ENCODE peak calls at places on chromosomes 11 and 22, in nine cellular contexts. C is CD4-positive, alpha-beta memory T cell; G is adipocyte; Q is cardiac muscle cell; R is CD8-positive, alpha-beta T cell; B is suprapubic skin; V is right lobe of liver; W is small intestine; L is adrenal gland. H is an unnamed sample.

GRCh38 chr22:35135165-35135564 is 69.2 kb downstream of the ISX start:
- DNase-seq in C (no peak), G (no peak), Q (peak; percentile 30), R (no peak), B (no peak), V (no peak), W (peak; percentile 41), L (no peak), H (no peak)

GRCh38 chr11:120064341-120064740 is 73.6 kb downstream of the TRIM29 start:
- DNase-seq in C (no peak), G (no peak), Q (no peak), R (no peak), B (peak; percentile 24), V (no peak), W (no peak), L (no peak), H (no peak)

GRCh38 chr11:42840176-42840829 is 471.5 kb upstream of the API5 start:
- DNase-seq in C (no peak), G (no peak), Q (no peak), R (no peak), B (no peak), V (no peak), W (no peak), L (no peak), H (no peak)

GRCh38 chr22:26168934-26169311 is 339 bp upstream of the SEZ6L start:
- DNase-seq in C (no peak), G (no peak), Q (no peak), R (no peak), B (no peak), V (no peak), W (no peak), L (no peak), H (no peak)

GRCh38 chr22:35457729-35458546 is 58.0 kb downstream of the MCM5 start:
- DNase-seq in C (no peak), G (no peak), Q (no peak), R (no peak), B (no peak), V (no peak), W (no peak), L (no peak), H (no peak)

GRCh38 chr11:26037716-26038115 is 294.2 kb upstream of the ANO3 start:
- DNase-seq in C (no peak), G (no peak), Q (no peak), R (no peak), B (no peak), V (no peak), W (no peak), L (no peak), H (no peak)

GRCh38 chr11:58958500-58958899 is 19.2 kb downstream of the GLYATL1 start:
- DNase-seq in C (peak; percentile 5), G (peak; percentile 21), Q (peak; percentile 36), R (no peak), B (no peak), V (peak; percentile 49), W (peak; percentile 50), L (peak; percentile 30), H (peak; percentile 10)

GRCh38 chr11:14875163-14875562 is 16.9 kb downstream of the CYP2R1 start:
- DNase-seq in C (no peak), G (no peak), Q (no peak), R (no peak), B (no peak), V (no peak), W (no peak), L (no peak), H (no peak)

GRCh38 chr11:209275-210121 is 2.0 kb downstream of the RIC8A start:
- DNase-seq in C (no peak), G (peak; percentile 12), Q (no peak), R (no peak), B (peak; percentile 66), V (no peak), W (no peak), L (no peak), H (peak; percentile 16)

GRCh38 chr22:25030636-25031035 is 78.1 kb downstream of the KIAA1671 start:
- DNase-seq in C (no peak), G (no peak), Q (no peak), R (no peak), B (no peak), V (peak; percentile 74), W (no peak), L (peak; percentile 76), H (no peak)

GRCh38 chr11:58121101-58121500 is 4.2 kb downstream of the OR9I1 start:
- DNase-seq in C (no peak), G (no peak), Q (no peak), R (no peak), B (no peak), V (no peak), W (no peak), L (no peak), H (no peak)

GRCh38 chr11:63991558-63991957 is 5.3 kb downstream of the OTUB1 start:
- DNase-seq in C (no peak), G (no peak), Q (no peak), R (no peak), B (no peak), V (no peak), W (no peak), L (no peak), H (no peak)

GRCh38 chr22:37053310-37054077 is 2.0 kb downstream of the KCTD17 start:
- DNase-seq in C (no peak), G (no peak), Q (peak; percentile 38), R (no peak), B (no peak), V (no peak), W (peak; percentile 40), L (no peak), H (no peak)

DNA sequence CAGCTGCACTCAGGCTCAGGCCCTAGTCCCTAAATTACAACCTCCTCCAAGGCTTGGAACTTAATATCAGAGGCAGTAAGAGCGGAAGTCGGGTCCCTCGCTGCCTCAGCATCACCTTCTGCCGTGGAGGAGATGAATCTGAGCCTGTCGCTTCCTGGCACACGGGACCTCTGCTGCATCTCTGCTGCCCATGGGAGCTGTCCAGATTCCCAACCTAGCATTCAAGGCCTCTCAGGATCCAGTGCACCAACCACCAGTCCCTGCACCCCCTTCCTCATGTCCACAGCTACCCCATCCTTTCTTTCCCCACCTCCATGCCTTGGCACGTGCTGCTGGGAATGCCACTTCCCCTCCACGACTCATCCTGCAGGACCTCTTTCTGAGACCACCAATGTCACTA is 2.5 kb upstream of the PTGDR2 start:
- DNase-seq in C (no peak), G (no peak), Q (no peak), R (no peak), B (no peak), V (no peak), W (no peak), L (no peak), H (no peak)
- H3K4me1 ChIP-seq in C (peaks cover 13% of the 10 kb centered on the region), G (no peaks in the 10 kb centered on the region), Q (no peaks in the 10 kb centered on the region), R (peaks cover 29% of the 10 kb centered on the region), B (no peaks in the 10 kb centered on the region), V (no peaks in the 10 kb centered on the region), W (peaks cover 4% of the 10 kb centered on the region), L (no peaks in the 10 kb centered on the region), H (no peaks in the 10 kb centered on the region)

GRCh38 chr11:10324474-10324873 is 19.6 kb downstream of the ADM start:
- DNase-seq in C (no peak), G (peak; percentile 86), Q (no peak), R (no peak), B (no peak), V (no peak), W (no peak), L (no peak), H (no peak)
- H3K4me1 ChIP-seq in C (peaks cover 5% of the 10 kb centered on the region), G (peaks cover 94% of the 10 kb centered on the region), Q (peaks cover 7% of the 10 kb centered on the region), R (no peaks in the 10 kb centered on the region), B (peaks cover 56% of the 10 kb centered on the region), V (no peaks in the 10 kb centered on the region), W (peaks cover 17% of the 10 kb centered on the region), L (peaks cover 41% of the 10 kb centered on the region), H (peaks cover 20% of the 10 kb centered on the region)

DNA sequence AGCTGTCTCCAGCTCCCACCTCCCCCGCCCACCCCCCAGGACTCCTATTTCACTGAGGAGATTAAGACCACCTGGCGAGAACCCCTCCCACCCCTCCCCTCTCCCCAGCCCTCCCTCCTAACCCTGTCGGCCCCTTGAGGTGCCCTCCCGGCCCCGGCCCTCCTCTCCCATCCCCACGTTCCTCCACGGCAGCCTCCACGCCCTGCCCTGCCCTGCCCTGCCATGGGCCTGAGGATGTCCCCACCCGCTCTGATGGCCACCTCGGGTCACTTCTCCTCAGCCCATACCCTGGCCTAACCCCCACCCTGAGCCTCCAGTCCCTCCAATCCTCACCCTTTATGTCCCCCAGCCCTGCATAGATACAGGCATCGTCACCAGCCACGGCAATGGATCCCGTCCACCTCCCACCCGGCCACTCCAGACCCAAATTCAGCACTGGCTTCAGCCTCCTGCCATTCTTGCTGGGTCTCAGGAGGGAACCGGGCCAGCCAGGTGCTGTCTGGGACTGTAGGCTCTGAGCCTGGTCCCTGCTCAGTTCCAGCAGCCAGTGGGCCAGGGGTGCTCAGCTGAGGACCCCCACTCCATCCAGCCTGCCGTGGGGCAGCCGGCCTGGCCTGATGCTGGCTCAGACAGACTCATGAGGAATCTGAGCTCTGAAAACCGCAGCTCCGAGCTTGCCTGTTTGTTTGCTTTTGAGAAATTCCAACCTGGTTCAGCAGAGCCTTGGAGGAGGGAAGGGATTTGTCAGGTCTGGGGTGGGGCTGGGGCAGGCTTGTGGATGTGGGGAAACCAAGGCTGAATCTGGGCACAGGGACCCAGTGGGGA is 9.7 kb upstream of the TBX1 start:
- DNase-seq in C (no peak), G (peak; percentile 62), Q (no peak), R (no peak), B (no peak), V (no peak), W (no peak), L (no peak), H (no peak)
- H3K4me1 ChIP-seq in C (peaks cover 3% of the 10 kb centered on the region), G (no peaks in the 10 kb centered on the region), Q (peaks cover 9% of the 10 kb centered on the region), R (peaks cover 7% of the 10 kb centered on the region), B (peaks cover 13% of the 10 kb centered on the region), V (no peaks in the 10 kb centered on the region), W (no peaks in the 10 kb centered on the region), L (no peaks in the 10 kb centered on the region), H (no peaks in the 10 kb centered on the region)

GRCh38 chr11:96260067-96260511 is 82.9 kb downstream of the MAML2 start:
- DNase-seq in C (no peak), G (no peak), Q (no peak), R (no peak), B (no peak), V (no peak), W (no peak), L (no peak), H (no peak)

GRCh38 chr11:96263361-96263763 is 79.6 kb downstream of the MAML2 start:
- DNase-seq in C (no peak), G (peak; percentile 93), Q (no peak), R (no peak), B (no peak), V (no peak), W (no peak), L (no peak), H (no peak)

GRCh38 chr11:96257972-96258951 is 84.7 kb downstream of the MAML2 start:
- DNase-seq in C (peak; percentile 69), G (no peak), Q (no peak), R (peak; percentile 17), B (no peak), V (no peak), W (peak; percentile 31), L (no peak), H (no peak)

GRCh38 chr11:96259053-96259837 is 83.8 kb downstream of the MAML2 start:
- DNase-seq in C (no peak), G (peak; percentile 66), Q (no peak), R (no peak), B (no peak), V (no peak), W (peak; percentile 43), L (no peak), H (no peak)

DNA sequence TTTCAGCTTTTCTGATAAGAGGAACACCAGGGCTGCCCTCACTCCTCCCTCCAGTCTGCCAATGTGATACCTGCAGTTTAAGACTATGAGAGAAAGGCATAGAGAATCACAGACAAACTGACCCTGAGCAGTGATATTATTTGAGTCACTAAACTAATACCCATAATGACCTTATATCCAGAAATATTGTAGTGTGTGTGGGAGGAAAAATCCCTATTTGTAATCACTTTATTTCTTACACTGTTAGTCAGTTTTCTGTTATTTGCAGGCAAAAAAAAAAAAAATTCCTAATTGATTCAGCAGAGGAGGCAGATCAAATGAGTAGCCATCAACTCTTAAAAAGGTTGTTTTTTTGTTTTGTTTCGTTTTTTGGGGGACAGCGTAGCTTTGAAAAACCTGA is 82.5 kb downstream of the MAML2 start:
- DNase-seq in C (no peak), G (no peak), Q (no peak), R (no peak), B (no peak), V (no peak), W (no peak), L (no peak), H (no peak)
- H3K4me1 ChIP-seq in C (peaks cover 83% of the 10 kb centered on the region), G (peaks cover 79% of the 10 kb centered on the region), Q (peaks cover 26% of the 10 kb centered on the region), R (peaks cover 80% of the 10 kb centered on the region), B (peaks cover 78% of the 10 kb centered on the region), V (no peaks in the 10 kb centered on the region), W (peaks cover 2% of the 10 kb centered on the region), L (peaks cover 17% of the 10 kb centered on the region), H (peaks cover 8% of the 10 kb centered on the region)